ENCODE peak calls at places on chromosomes 6 and 20, in four cellular contexts. W, H, A and Y are unnamed samples.

GRCh38 chr20:41697861-41698559 is 79.8 kb upstream of the CHD6 start:
- DNase-seq in H (peak; percentile 58), A (peak; percentile 36), W (peak; percentile 31), Y (no peak)

GRCh38 chr6:1607557-1608221 is 2.0 kb upstream of the FOXC1 start:
- DNase-seq in W (no peak), A (no peak), H (no peak), Y (no peak)

GRCh38 chr6:15329154-15329781 is 83.4 kb downstream of the JARID2 start:
- DNase-seq in A (peak; percentile 91), H (no peak), W (no peak), Y (no peak)

GRCh38 chr20:12555369-12555768 is 453.4 kb upstream of the SPTLC3 start:
- DNase-seq in H (no peak), W (no peak), A (no peak), Y (no peak)

GRCh38 chr6:22363166-22363965 is 66.5 kb upstream of the PRL start:
- DNase-seq in A (no peak), H (no peak), W (peak; percentile 6), Y (no peak)

GRCh38 chr6:139852484-139853140 is 478.2 kb upstream of the CITED2 start:
- DNase-seq in A (peak; percentile 86), W (no peak), H (no peak), Y (no peak)

GRCh38 chr6:127516676-127517273 is 2.4 kb downstream of the MTCL3 start:
- DNase-seq in H (peak; percentile 39), W (peak; percentile 55), A (peak; percentile 41), Y (peak; percentile 39)

GRCh38 chr6:39925931-39926290 is 8.4 kb downstream of the MOCS1 start:
- DNase-seq in H (no peak), W (no peak), A (no peak), Y (no peak)

GRCh38 chr6:88808381-88808780 is 155.0 kb downstream of the RNGTT start:
- DNase-seq in H (no peak), W (no peak), A (no peak), Y (no peak)

GRCh38 chr6:131250121-131250520 is 114.9 kb downstream of the AKAP7 start:
- DNase-seq in W (no peak), A (no peak), H (peak; percentile 10), Y (no peak)

GRCh38 chr20:59141818-59142581 is 21.6 kb upstream of the ZNF831 start:
- DNase-seq in H (no peak), W (peak; percentile 16), A (no peak), Y (no peak)

GRCh38 chr20:22389836-22390542 is 194.4 kb downstream of the FOXA2 start:
- DNase-seq in H (no peak), W (peak; percentile 89), A (no peak), Y (peak; percentile 94)

GRCh38 chr6:55954436-55954835 is 79.0 kb upstream of the BMP5 start:
- DNase-seq in A (no peak), H (no peak), W (no peak), Y (no peak)

GRCh38 chr6:15734118-15734897 is 71.5 kb upstream of the DTNBP1 start:
- DNase-seq in H (no peak), W (no peak), A (no peak), Y (no peak)

GRCh38 chr6:44260451-44261297 is 3.3 kb upstream of the SLC35B2 start:
- DNase-seq in A (no peak), H (no peak), W (no peak), Y (no peak)

GRCh38 chr6:42030585-42031506 is 19.5 kb upstream of the TAF8 start:
- DNase-seq in H (no peak), A (no peak), W (no peak), Y (no peak)

GRCh38 chr6:5752282-5752681 is 254.4 kb downstream of the NRN1 start:
- DNase-seq in A (peak; percentile 74), W (no peak), H (no peak), Y (no peak)

GRCh38 chr6:133512410-133513016 is 271.4 kb downstream of the EYA4 start:
- DNase-seq in A (peak; percentile 36), H (peak; percentile 17), W (peak; percentile 53), Y (peak; percentile 44)

GRCh38 chr20:57919059-57919458 is 209.2 kb upstream of the PMEPA1 start:
- DNase-seq in W (peak; percentile 36), H (no peak), A (no peak), Y (no peak)

GRCh38 chr6:117548797-117549301 is 53.5 kb downstream of the GOPC start:
- DNase-seq in A (peak; percentile 52), W (peak; percentile 39), H (peak; percentile 84), Y (no peak)

GRCh38 chr6:34486106-34486740 is 20.3 kb downstream of the PACSIN1 start:
- DNase-seq in A (no peak), H (no peak), W (no peak), Y (no peak)